ENCODE peak calls at places on chromosome 2, in ten cellular contexts. I is mammary epithelial cell, Q is A549, N is colonic mucosa, C is right atrium auricular region, X is right lobe of liver, F is cardiac fibroblast, V is A673, Z is GM06990, W is prostate gland. H is an unnamed sample.

GRCh38 chr2:86157009-86157556 is 38.2 kb downstream of the IMMT start:
- DNase-seq in I (no peak), Q (no peak), N (no peak), C (no peak), X (no peak), F (no peak), V (no peak), Z (no peak), W (no peak), H (no peak)

GRCh38 chr2:196066794-196067382 is 1.7 kb downstream of the DNAH7 start:
- DNase-seq in I (no peak), Q (peak), N (no peak), C (no peak), X (no peak), F (peak), V (peak), Z (no peak), W (no peak), H (peak)

GRCh38 chr2:12714391-12715221 is 2.1 kb upstream of the TRIB2 start:
- DNase-seq in I (peak), Q (no peak), N (no peak), C (no peak), X (no peak), F (peak), V (peak), Z (no peak), W (no peak), H (no peak)

GRCh38 chr2:85741811-85742507 is 11.8 kb upstream of the ATOH8 start:
- DNase-seq in I (peak), Q (peak), N (peak), C (peak), X (peak), F (peak), V (no peak), Z (no peak), W (peak), H (no peak)

GRCh38 chr2:70714141-70714905 is 53.7 kb downstream of the ADD2 start:
- DNase-seq in I (no peak), Q (no peak), N (no peak), C (peak), X (no peak), F (no peak), V (no peak), Z (no peak), W (no peak), H (no peak)

GRCh38 chr2:128329607-128330006 is 10.9 kb upstream of the HS6ST1 start:
- DNase-seq in I (no peak), Q (no peak), N (no peak), C (peak), X (no peak), F (peak), V (no peak), Z (no peak), W (no peak), H (no peak)

GRCh38 chr2:9002313-9002636 is 1.2 kb downstream of the MBOAT2 start:
- DNase-seq in I (no peak), Q (no peak), N (no peak), C (no peak), X (no peak), F (no peak), V (no peak), Z (no peak), W (no peak), H (no peak)

GRCh38 chr2:66538291-66538690 is 103.4 kb downstream of the MEIS1 start:
- DNase-seq in I (peak), Q (no peak), N (no peak), C (no peak), X (no peak), F (no peak), V (no peak), Z (no peak), W (no peak), H (no peak)

GRCh38 chr2:71974846-71975245 is 172.8 kb downstream of the CYP26B1 start:
- DNase-seq in I (peak), Q (no peak), N (no peak), C (no peak), X (no peak), F (peak), V (no peak), Z (no peak), W (no peak), H (no peak)

GRCh38 chr2:55810621-55811020 is 113.0 kb downstream of the EFEMP1 start:
- DNase-seq in I (no peak), Q (no peak), N (no peak), C (no peak), X (no peak), F (peak), V (no peak), Z (no peak), W (peak), H (no peak)

GRCh38 chr2:9702604-9703084 is 71.8 kb upstream of the YWHAQ start:
- DNase-seq in I (no peak), Q (no peak), N (no peak), C (no peak), X (no peak), F (no peak), V (no peak), Z (no peak), W (no peak), H (no peak)

GRCh38 chr2:221100467-221101089 is 471.5 kb downstream of the EPHA4 start:
- DNase-seq in I (no peak), Q (peak), N (no peak), C (no peak), X (no peak), F (no peak), V (peak), Z (no peak), W (no peak), H (no peak)

GRCh38 chr2:182949572-182950189 is 83.2 kb upstream of the FRZB start:
- DNase-seq in I (peak), Q (peak), N (no peak), C (peak), X (no peak), F (no peak), V (peak), Z (no peak), W (no peak), H (no peak)

GRCh38 chr2:133636287-133636686 is 68.0 kb upstream of the NCKAP5 start:
- DNase-seq in I (no peak), Q (no peak), N (no peak), C (no peak), X (no peak), F (no peak), V (no peak), Z (no peak), W (no peak), H (no peak)

GRCh38 chr2:133635115-133635514 is 66.9 kb upstream of the NCKAP5 start:
- DNase-seq in I (no peak), Q (no peak), N (no peak), C (no peak), X (no peak), F (no peak), V (peak), Z (no peak), W (no peak), H (no peak)

GRCh38 chr2:133633309-133633708 is 65.0 kb upstream of the NCKAP5 start:
- DNase-seq in I (no peak), Q (no peak), N (no peak), C (no peak), X (no peak), F (no peak), V (no peak), Z (no peak), W (no peak), H (no peak)

DNA sequence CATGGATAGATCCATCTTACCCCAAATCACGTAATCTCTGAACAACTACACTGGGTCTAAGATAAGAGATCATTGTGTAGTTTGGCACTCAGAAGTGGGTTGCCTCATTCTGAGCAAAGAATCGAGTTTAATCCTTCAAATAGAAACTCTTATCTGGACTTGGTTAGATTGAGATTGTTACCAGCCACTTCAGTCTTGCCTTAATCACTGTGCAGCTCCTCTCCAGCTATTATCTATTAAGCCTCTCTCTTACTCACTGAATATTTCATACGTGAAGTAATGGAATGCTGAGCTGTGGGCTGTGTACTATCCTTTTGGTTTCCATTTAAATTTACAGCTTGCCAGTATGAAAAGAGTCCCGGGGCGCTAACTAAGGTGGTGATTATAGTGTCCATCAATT is 65.6 kb upstream of the NCKAP5 start:
- DNase-seq in I (peak), Q (no peak), N (no peak), C (no peak), X (no peak), F (peak), V (peak), Z (no peak), W (no peak), H (no peak)
- H3K4me3 ChIP-seq in I (no peak), Q (no peak), N (no peak), C (no peak), X (no peak), F (peak), V (no peak), Z (no peak), W (no peak), H (no peak)

DNA sequence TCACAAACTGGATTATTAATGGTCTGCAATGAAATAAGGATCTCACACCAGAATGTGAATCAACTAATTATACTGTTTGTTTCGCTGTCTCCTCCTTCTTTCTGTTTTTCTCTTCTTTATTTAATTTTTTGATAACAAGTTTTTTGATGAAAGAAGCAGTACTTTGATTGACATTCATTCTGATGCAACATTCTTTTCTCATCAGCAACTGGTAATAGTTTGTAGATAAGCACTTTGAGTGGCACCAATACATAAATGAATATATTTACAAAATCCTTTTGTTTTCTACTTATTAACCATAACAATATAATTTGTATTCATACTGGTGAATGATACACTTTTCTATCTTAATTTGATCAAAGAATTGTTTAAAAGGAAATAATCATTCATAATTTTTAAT is 115.3 kb upstream of the FAM117B start:
- DNase-seq in I (no peak), Q (no peak), N (no peak), C (no peak), X (no peak), F (no peak), V (no peak), Z (no peak), W (no peak), H (no peak)
- TF ChIP-seq CTCF in I (no peak), Q (no peak), N (no peak), C (no peak), X (no peak), F (no peak), V (no peak), Z (no peak), W (no peak), H (no peak)

GRCh38 chr2:2613279-2614199 is 282.5 kb upstream of the MYT1L start:
- DNase-seq in I (peak), Q (peak), N (peak), C (peak), X (peak), F (peak), V (peak), Z (peak), W (peak), H (peak)
- H3K4me3 ChIP-seq in I (no peak), Q (peak), N (peak), C (peak), X (peak), F (peak), V (peak), Z (peak), W (peak), H (peak)

GRCh38 chr2:241302759-241303651 is 12.5 kb downstream of the HDLBP start:
- DNase-seq in I (no peak), Q (no peak), N (no peak), C (no peak), X (no peak), F (no peak), V (no peak), Z (no peak), W (no peak), H (no peak)

GRCh38 chr2:241302083-241302482 is 13.4 kb downstream of the HDLBP start:
- DNase-seq in I (no peak), Q (no peak), N (no peak), C (no peak), X (no peak), F (no peak), V (no peak), Z (no peak), W (no peak), H (no peak)

GRCh38 chr2:241298554-241299165 is 16.8 kb downstream of the HDLBP start:
- DNase-seq in I (no peak), Q (no peak), N (no peak), C (no peak), X (no peak), F (no peak), V (no peak), Z (no peak), W (no peak), H (no peak)

GRCh38 chr2:241296767-241297166 is 18.7 kb downstream of the HDLBP start:
- DNase-seq in I (no peak), Q (no peak), N (no peak), C (no peak), X (no peak), F (no peak), V (no peak), Z (no peak), W (no peak), H (no peak)

DNA sequence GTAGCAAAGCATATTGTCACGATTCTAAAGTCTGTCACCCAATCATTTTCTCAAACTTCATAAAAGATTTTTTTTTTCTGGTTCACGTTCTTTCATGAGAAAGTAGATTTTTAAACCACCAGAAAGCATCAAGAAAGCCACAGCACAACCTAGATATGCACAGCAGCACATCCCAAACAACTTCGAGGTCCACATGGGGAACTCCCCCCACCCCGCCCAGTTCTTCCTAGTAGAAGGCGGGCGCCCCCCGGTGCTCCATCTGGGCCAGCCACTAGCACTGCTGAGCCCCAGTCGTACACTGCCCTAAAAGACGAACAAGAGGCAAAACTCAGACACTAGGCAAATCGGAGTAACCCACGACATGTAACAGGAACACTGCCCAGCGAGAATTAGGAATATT is 15.5 kb downstream of the HDLBP start:
- DNase-seq in I (no peak), Q (no peak), N (no peak), C (no peak), X (no peak), F (no peak), V (no peak), Z (no peak), W (no peak), H (no peak)
- TF ChIP-seq CTCF in I (no peak), Q (no peak), N (no peak), C (no peak), X (no peak), F (no peak), V (no peak), Z (no peak), W (no peak), H (no peak)

DNA sequence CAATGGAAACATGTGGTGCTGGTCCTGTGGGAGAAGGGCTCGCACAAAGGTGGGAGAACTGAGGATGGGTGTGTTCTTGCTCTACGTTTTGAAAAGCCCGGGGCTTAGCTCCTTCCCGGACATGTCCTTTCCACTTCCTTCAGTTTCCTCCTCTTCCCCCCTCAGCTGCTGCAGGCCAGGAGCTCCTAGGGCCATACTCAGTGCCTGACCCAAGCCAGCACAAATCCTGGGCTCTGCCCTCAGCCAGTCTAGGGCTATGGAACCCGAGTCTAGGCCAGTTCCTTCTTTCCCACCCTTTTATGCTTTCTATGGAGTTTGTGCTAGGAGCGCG is 1.4 kb upstream of the SIX2 start:
- DNase-seq in I (no peak), Q (no peak), N (no peak), C (no peak), X (no peak), F (no peak), V (no peak), Z (no peak), W (no peak), H (no peak)
- H3K4me3 ChIP-seq in I (no peak), Q (no peak), N (no peak), C (peak), X (no peak), F (peak), V (peak), Z (no peak), W (peak), H (no peak)

GRCh38 chr2:98761909-98762308 is 31.0 kb upstream of the MGAT4A start:
- DNase-seq in I (no peak), Q (no peak), N (no peak), C (no peak), X (no peak), F (no peak), V (no peak), Z (no peak), W (no peak), H (no peak)

GRCh38 chr2:98761267-98761781 is 30.4 kb upstream of the MGAT4A start:
- DNase-seq in I (peak), Q (no peak), N (no peak), C (no peak), X (no peak), F (no peak), V (no peak), Z (peak), W (peak), H (peak)

GRCh38 chr2:98759338-98759737 is 28.4 kb upstream of the MGAT4A start:
- DNase-seq in I (no peak), Q (no peak), N (no peak), C (no peak), X (no peak), F (no peak), V (no peak), Z (no peak), W (no peak), H (peak)

GRCh38 chr2:98759827-98760625 is 29.1 kb upstream of the MGAT4A start:
- DNase-seq in I (no peak), Q (no peak), N (no peak), C (no peak), X (no peak), F (no peak), V (no peak), Z (no peak), W (no peak), H (peak)

GRCh38 chr2:98757904-98758421 is 27.0 kb upstream of the MGAT4A start:
- DNase-seq in I (peak), Q (peak), N (peak), C (peak), X (peak), F (peak), V (no peak), Z (peak), W (peak), H (peak)
- TF ChIP-seq CTCF in I (no peak), Q (no peak), N (no peak), C (no peak), X (no peak), F (peak), V (no peak), Z (no peak), W (no peak), H (no peak)

GRCh38 chr2:22981785-22982184 is 403.2 kb upstream of the KLHL29 start:
- DNase-seq in I (no peak), Q (no peak), N (no peak), C (no peak), X (no peak), F (no peak), V (no peak), Z (no peak), W (no peak), H (no peak)
- H3K4me3 ChIP-seq in I (no peak), Q (no peak), N (no peak), C (no peak), X (no peak), F (no peak), V (no peak), Z (no peak), W (no peak), H (no peak)

DNA sequence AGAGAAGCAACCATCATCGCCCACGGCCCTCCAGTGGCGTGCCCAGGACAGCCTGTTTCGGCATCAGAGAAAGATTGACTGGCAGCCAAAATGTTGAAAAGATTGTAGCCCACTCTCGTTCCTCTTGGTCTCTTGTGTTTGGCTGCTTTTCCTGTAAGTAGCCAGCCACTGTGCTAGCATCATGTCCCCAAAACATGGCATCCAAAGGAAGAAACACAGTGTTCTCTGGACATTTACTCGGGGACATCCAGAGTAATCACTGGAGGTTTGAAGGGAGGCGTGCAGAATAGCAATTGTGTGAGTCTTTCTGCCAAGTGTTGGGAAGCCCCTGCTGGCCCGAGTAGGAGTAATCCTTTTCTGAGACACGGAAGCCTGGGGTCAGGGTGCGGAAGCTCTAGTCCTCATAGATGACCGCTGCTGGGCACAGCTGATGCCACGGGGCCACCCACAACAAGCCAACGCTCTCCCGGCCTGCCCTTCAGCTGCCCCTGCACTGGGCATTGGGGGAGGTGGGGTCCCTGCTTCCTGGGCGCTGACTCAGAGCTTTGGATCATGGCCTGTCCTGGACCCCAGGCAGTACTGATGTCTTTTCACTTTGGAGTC is 24.8 kb upstream of the HDAC4 start:
- DNase-seq in I (no peak), Q (no peak), N (no peak), C (no peak), X (no peak), F (no peak), V (no peak), Z (no peak), W (no peak), H (no peak)
- TF ChIP-seq CTCF in I (no peak), Q (no peak), N (no peak), C (no peak), X (no peak), F (no peak), V (no peak), Z (no peak), W (no peak), H (no peak)